ENCODE peak calls at places on chromosomes 13 and 19, in eight cellular contexts. G is activated T-helper 1 cell treated with anti-CD3 and anti-CD28 coated beads, Interleukin-12 subunit alpha, Interleukin-12 subunit beta, Interleukin-2, Interleukin-4 antibody, amounts not matched to agents 30 ng/mL and 10 ng/mL and 1 ng/mL, durations not matched to agents 14 hours and 24 hours and 36 hours; I is activated CD4-positive, alpha-beta T cell treated with anti-CD3 and anti-CD28 coated beads for 48 hours; P is AG20443; L is NCI-H1436; S is activated naive CD8-positive, alpha-beta T cell treated with anti-CD3 and anti-CD28 coated beads, Interleukin-2, amount 10 ng/mL, durations not matched to agents 7 days and 5 days; F is EL; Z is GM06990. V is an unnamed sample.
A peak's percentile ranks its signal among the peaks of the same experiment; 100 is the strongest.

GRCh38 chr13:67299731-67300130 is 69.6 kb upstream of the PCDH9 start:
- DNase-seq in G (no peak), I (no peak), P (no peak), L (no peak), S (no peak), F (peak; percentile 9), Z (no peak), V (no peak)

GRCh38 chr13:43626994-43627393 is 159.8 kb downstream of the ENOX1 start:
- DNase-seq in G (no peak), I (no peak), P (no peak), L (no peak), S (no peak), F (no peak), Z (no peak), V (no peak)

GRCh38 chr19:45881909-45882528 is 3.9 kb downstream of the IRF2BP1 start:
- DNase-seq in G (no peak), I (no peak), P (no peak), L (peak; percentile 24), S (no peak), F (no peak), Z (no peak), V (peak; percentile 24)

GRCh38 chr13:112444001-112444311 is 67.8 kb downstream of the SPACA7 start:
- DNase-seq in G (peak; percentile 27), I (peak; percentile 78), P (peak; percentile 89), L (peak; percentile 51), S (peak; percentile 75), F (peak; percentile 55), Z (peak; percentile 28), V (peak; percentile 76)

GRCh38 chr13:51770681-51771417 is 33.1 kb downstream of the DHRS12 start:
- DNase-seq in G (no peak), I (no peak), P (no peak), L (no peak), S (no peak), F (no peak), Z (no peak), V (no peak)

GRCh38 chr13:71663431-71663830 is 203.6 kb downstream of the DACH1 start:
- DNase-seq in G (no peak), I (no peak), P (no peak), L (no peak), S (no peak), F (no peak), Z (no peak), V (no peak)

GRCh38 chr19:29587518-29587986 is 18.5 kb upstream of the POP4 start:
- DNase-seq in G (peak; percentile 80), I (peak; percentile 79), P (no peak), L (no peak), S (peak; percentile 51), F (peak; percentile 77), Z (peak; percentile 44), V (no peak)

GRCh38 chr19:2070436-2070827 is 19.4 kb upstream of the MKNK2 start:
- DNase-seq in G (no peak), I (no peak), P (no peak), L (no peak), S (no peak), F (no peak), Z (no peak), V (no peak)

GRCh38 chr19:49614096-49614857 is 23.3 kb downstream of the PRR12 start:
- DNase-seq in G (no peak), I (peak; percentile 33), P (peak; percentile 82), L (no peak), S (no peak), F (peak; percentile 92), Z (no peak), V (no peak)

GRCh38 chr19:49512970-49513745 is 697 bp downstream of the FCGRT start:
- DNase-seq in G (no peak), I (peak; percentile 40), P (peak; percentile 65), L (peak; percentile 35), S (no peak), F (peak; percentile 27), Z (no peak), V (peak; percentile 36)

GRCh38 chr19:35143231-35143715 is at the start of gene FXYD7:
- DNase-seq in G (no peak), I (no peak), P (no peak), L (no peak), S (no peak), F (no peak), Z (no peak), V (no peak)

GRCh38 chr13:35630551-35631275 is 154.2 kb upstream of the MAB21L1 start:
- DNase-seq in G (no peak), I (no peak), P (peak; percentile 61), L (no peak), S (no peak), F (peak; percentile 75), Z (no peak), V (peak; percentile 29)

GRCh38 chr19:6272913-6273600 is 6.7 kb downstream of the MLLT1 start:
- DNase-seq in G (no peak), I (no peak), P (no peak), L (no peak), S (no peak), F (no peak), Z (no peak), V (no peak)